ENCODE peak calls at places on chromosomes 2 and 18, in nine cellular contexts. H is adipocyte, B is left ventricle myocardium inferior, P is H9, K is breast epithelium, L is right lobe of liver, X is HAP-1, M is MM.1S, J is psoas muscle. V is an unnamed sample. For H3K9me3, the result is how much of the 10 kb centered on the place peaks cover.

GRCh38 chr2:88038263-88039105 is 17.1 kb downstream of the KRCC1 start:
- DNase-seq in H (peak), B (no peak), P (no peak), K (no peak), L (no peak), X (no peak), M (no peak), J (no peak), V (peak)

GRCh38 chr2:10817413-10817812 is 4.8 kb upstream of the PDIA6 start:
- DNase-seq in H (no peak), B (no peak), P (peak), K (no peak), L (no peak), X (no peak), M (no peak), J (no peak), V (no peak)

GRCh38 chr2:9474361-9475117 is at the start of gene IAH1:
- DNase-seq in H (peak), B (peak), P (peak), K (no peak), L (peak), X (no peak), M (peak), J (peak), V (peak)

GRCh38 chr18:75208055-75208835 is 694 bp downstream of the PTGR3 start:
- DNase-seq in H (peak), B (peak), P (peak), K (no peak), L (peak), X (peak), M (peak), J (peak), V (peak)

GRCh38 chr2:34096552-34097171 is 497.6 kb upstream of the FAM98A start:
- DNase-seq in H (peak), B (no peak), P (peak), K (no peak), L (no peak), X (peak), M (peak), J (no peak), V (peak)

GRCh38 chr2:40034198-40034597 is 255.1 kb upstream of the THUMPD2 start:
- DNase-seq in H (peak), B (no peak), P (no peak), K (no peak), L (no peak), X (no peak), M (no peak), J (no peak), V (peak)

GRCh38 chr2:45680351-45680967 is 29.0 kb downstream of the PRKCE start:
- DNase-seq in H (no peak), B (no peak), P (no peak), K (no peak), L (no peak), X (no peak), M (no peak), J (no peak), V (no peak)

GRCh38 chr2:224574423-224575084 is 10.6 kb downstream of the CUL3 start:
- DNase-seq in H (no peak), B (no peak), P (no peak), K (no peak), L (no peak), X (no peak), M (no peak), J (no peak), V (no peak)

GRCh38 chr2:205679410-205680009 is 2.8 kb upstream of the NRP2 start:
- DNase-seq in H (no peak), B (no peak), P (no peak), K (no peak), L (no peak), X (no peak), M (no peak), J (no peak), V (no peak)

GRCh38 chr2:190088917-190089316 is 26.4 kb upstream of the MSTN start:
- DNase-seq in H (peak), B (no peak), P (no peak), K (no peak), L (no peak), X (peak), M (peak), J (no peak), V (peak)

GRCh38 chr18:55907352-55908045 is 319.5 kb upstream of the TCF4 start:
- DNase-seq in H (peak), B (peak), P (no peak), K (no peak), L (no peak), X (no peak), M (no peak), J (no peak), V (peak)

GRCh38 chr2:217912030-217913024 is 90.5 kb downstream of the TNS1 start:
- DNase-seq in H (no peak), B (no peak), P (no peak), K (no peak), L (no peak), X (no peak), M (no peak), J (peak), V (no peak)

GRCh38 chr18:76803814-76804213 is 18.5 kb upstream of the ZNF236 start:
- DNase-seq in H (peak), B (peak), P (peak), K (peak), L (no peak), X (peak), M (peak), J (no peak), V (peak)

GRCh38 chr2:204260162-204260877 is 285.0 kb upstream of the PARD3B start:
- DNase-seq in H (peak), B (peak), P (peak), K (peak), L (no peak), X (peak), M (peak), J (peak), V (peak)

GRCh38 chr2:136000502-136000901 is 15.1 kb upstream of the DARS1 start:
- DNase-seq in H (no peak), B (no peak), P (no peak), K (no peak), L (no peak), X (no peak), M (no peak), J (no peak), V (no peak)

GRCh38 chr2:69620870-69621269 is 22.7 kb downstream of the AAK1 start:
- DNase-seq in H (no peak), B (no peak), P (no peak), K (no peak), L (no peak), X (no peak), M (no peak), J (no peak), V (no peak)

GRCh38 chr2:82511894-82512293 is 1947.2 kb downstream of the SUCLG1 start:
- DNase-seq in H (no peak), B (no peak), P (no peak), K (no peak), L (no peak), X (peak), M (no peak), J (no peak), V (no peak)
- H3K9me3 ChIP-seq in H (under half), B (under half), P (under half), K (under half), L (under half), X (under half), M (under half), J (under half), V (under half)

DNA sequence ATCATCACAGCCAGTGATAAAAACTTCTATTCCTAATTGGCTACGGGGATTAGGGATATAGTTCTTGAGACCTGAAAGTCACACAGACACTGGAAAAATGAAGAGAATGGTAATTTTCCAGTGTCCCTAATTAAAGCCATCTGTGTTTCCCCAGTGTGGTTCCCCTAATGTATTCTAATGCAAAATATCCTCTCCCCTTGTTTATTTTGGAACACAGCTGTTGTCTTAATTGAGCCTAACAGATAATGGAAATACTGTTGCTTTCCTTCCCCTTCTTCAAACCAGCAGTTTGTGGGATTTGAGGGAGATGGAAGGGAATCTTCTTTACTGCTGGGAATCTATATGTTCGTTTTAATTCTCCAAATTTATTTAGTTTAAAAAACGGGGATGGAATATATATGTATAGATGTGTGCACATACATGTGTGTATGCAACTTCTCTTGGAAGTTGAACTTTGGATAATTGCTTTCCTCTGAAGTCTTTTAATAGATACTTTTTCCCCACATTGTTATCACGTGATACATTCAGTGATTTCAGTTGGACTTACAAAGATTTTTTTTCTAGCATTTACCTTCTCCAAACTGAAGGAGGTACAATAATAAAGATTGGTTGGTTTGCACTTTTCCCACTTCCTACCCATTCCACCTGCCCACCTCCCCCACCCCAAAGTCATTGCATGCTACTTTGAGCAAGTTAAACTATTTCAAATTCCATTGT is 205.9 kb upstream of the FSHR start:
- DNase-seq in H (no peak), B (no peak), P (no peak), K (no peak), L (no peak), X (no peak), M (no peak), J (no peak), V (no peak)
- H3K9me3 ChIP-seq in H (under half), B (under half), P (under half), K (under half), L (under half), X (under half), M (under half), J (under half), V (under half)

DNA sequence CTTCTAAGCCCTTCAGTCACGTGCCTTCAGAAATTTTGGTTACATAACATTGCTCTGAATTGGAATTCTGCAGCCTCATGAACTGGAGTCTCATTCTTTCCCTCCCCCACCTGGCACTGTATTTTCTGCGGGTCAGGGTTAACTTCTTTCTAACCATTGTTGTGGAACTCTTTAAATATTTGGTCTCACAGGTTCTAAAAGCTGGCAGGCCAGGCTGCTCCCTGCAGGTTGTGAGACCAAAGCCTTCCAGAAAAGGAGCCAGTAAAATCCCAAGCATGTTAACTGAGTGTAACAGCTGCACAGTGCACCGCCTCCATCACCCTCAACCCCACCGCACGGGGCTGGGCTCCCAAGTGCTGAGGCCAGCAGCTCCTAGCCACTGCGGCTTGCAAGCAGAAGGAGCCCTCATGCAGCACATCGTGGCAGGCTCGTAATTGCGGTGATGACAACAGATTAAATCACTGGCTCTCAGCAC is 174.1 kb upstream of the ALPP start:
- DNase-seq in H (no peak), B (peak), P (no peak), K (no peak), L (peak), X (no peak), M (no peak), J (peak), V (no peak)
- H3K9me3 ChIP-seq in H (under half), B (under half), P (under half), K (under half), L (under half), X (under half), M (under half), J (under half), V (under half)

GRCh38 chr2:11983401-11983800 is 237.0 kb downstream of the LPIN1 start:
- DNase-seq in H (no peak), B (no peak), P (no peak), K (no peak), L (no peak), X (no peak), M (no peak), J (no peak), V (no peak)
- H3K9me3 ChIP-seq in H (under half), B (under half), P (under half), K (under half), L (under half), X (under half), M (under half), J (under half), V (under half)

DNA sequence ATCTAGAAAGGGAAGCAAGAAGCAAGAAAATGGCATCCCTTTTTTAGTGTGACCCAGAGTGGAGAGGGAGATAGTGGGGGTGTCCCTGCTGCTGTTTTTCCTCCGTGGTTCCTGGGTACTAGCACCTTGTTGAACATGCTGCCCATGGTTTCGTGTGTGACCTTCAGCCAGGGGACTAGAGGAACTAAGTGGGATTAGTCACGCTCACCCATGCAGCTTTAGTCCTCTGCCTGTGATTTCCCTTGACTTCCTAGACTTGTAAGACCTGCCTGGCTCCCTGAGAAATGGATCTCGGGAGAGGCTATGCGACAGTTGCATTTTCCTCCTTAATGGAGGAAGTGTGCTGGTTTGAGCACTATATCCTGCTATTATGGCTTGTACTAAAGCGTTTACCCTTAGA is 471.4 kb downstream of the DCDC2C start:
- DNase-seq in H (no peak), B (no peak), P (no peak), K (no peak), L (no peak), X (no peak), M (no peak), J (no peak), V (peak)
- H3K9me3 ChIP-seq in H (under half), B (half or more), P (under half), K (under half), L (under half), X (under half), M (under half), J (under half), V (under half)

GRCh38 chr2:134482766-134483340 is 229.0 kb downstream of the MGAT5 start:
- DNase-seq in H (no peak), B (no peak), P (no peak), K (no peak), L (no peak), X (no peak), M (no peak), J (no peak), V (no peak)

GRCh38 chr2:134479696-134480330 is 225.9 kb downstream of the MGAT5 start:
- DNase-seq in H (no peak), B (no peak), P (no peak), K (no peak), L (no peak), X (no peak), M (no peak), J (no peak), V (no peak)
- H3K9me3 ChIP-seq in H (under half), B (under half), P (under half), K (under half), L (under half), X (under half), M (under half), J (under half), V (under half)

DNA sequence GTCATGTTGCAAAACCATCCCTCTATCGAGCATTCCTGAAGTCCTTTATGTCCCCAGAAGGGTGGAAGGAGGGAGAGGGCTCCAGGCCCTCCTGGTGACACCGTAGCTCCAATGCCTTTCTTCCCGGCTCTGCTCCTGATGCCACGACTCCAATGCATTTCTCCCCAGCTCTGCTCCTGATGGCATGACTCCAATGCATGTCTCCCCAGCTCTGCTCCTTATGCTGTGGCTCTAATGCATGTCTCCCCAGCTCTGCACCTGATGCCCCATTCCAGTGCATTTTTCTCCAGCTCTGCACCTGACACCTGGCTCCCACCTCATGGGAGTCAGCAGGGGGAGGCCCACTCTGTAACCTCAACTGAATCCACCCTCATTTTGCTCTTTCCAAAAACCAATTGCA is 153.0 kb upstream of the SALL3 start:
- DNase-seq in H (no peak), B (no peak), P (no peak), K (no peak), L (no peak), X (no peak), M (no peak), J (no peak), V (no peak)
- H3K9me3 ChIP-seq in H (under half), B (under half), P (under half), K (under half), L (under half), X (under half), M (under half), J (under half), V (under half)